ENCODE peak calls at places on chromosomes 16 and 17, in ten cellular contexts. W, I, A, U, Y, S, J, T, K and E are unnamed samples.

GRCh38 chr17:40176409-40177110 is 710 bp upstream of the RAPGEFL1 start:
- DNase-seq in J (no peak), W (no peak), Y (no peak), T (no peak), U (no peak), I (no peak), A (no peak), S (no peak), K (no peak), E (no peak)

GRCh38 chr17:35890774-35891155 is 10.6 kb upstream of the CCL5 start:
- DNase-seq in U (no peak), W (no peak), J (no peak), T (peak), Y (no peak), A (no peak), K (no peak), S (peak), I (no peak), E (no peak)

GRCh38 chr17:488993-489757 is 136.6 kb upstream of the RPH3AL start:
- DNase-seq in I (no peak), J (peak), S (peak), Y (peak), W (no peak), U (peak), T (no peak), A (no peak), K (no peak), E (no peak)

GRCh38 chr17:21079196-21079595 is 36.4 kb upstream of the USP22 start:
- DNase-seq in Y (no peak), K (no peak), I (no peak), U (no peak), T (no peak), S (no peak), A (no peak), W (no peak), J (no peak), E (peak)

GRCh38 chr17:52298881-52299280 is 140.4 kb upstream of the CA10 start:
- DNase-seq in I (no peak), A (no peak), Y (no peak), T (no peak), U (no peak), W (no peak), S (no peak), J (no peak), K (no peak), E (no peak)

GRCh38 chr16:714079-714478 is 839 bp upstream of the METRN start:
- DNase-seq in K (no peak), S (no peak), A (no peak), J (peak), T (no peak), W (no peak), I (no peak), Y (peak), U (no peak), E (no peak)

GRCh38 chr17:57622886-57623433 is 122.1 kb downstream of the CCDC182 start:
- DNase-seq in Y (peak), T (no peak), J (peak), K (no peak), A (no peak), S (peak), U (no peak), W (no peak), I (no peak), E (no peak)

GRCh38 chr17:82592289-82592683 is 56.0 kb downstream of the WDR45B start:
- DNase-seq in T (no peak), S (no peak), Y (no peak), I (no peak), A (no peak), J (no peak), K (no peak), W (no peak), U (no peak), E (no peak)

GRCh38 chr17:33142703-33143299 is 150.3 kb downstream of the ASIC2 start:
- DNase-seq in W (no peak), K (no peak), T (no peak), S (peak), I (no peak), Y (peak), A (no peak), J (peak), U (peak), E (no peak)

GRCh38 chr16:30741461-30741914 is 6.7 kb upstream of the PHKG2 start:
- DNase-seq in T (no peak), K (no peak), J (peak), W (no peak), S (no peak), A (no peak), I (no peak), Y (peak), U (no peak), E (no peak)

GRCh38 chr16:67024384-67024896 is 4.5 kb upstream of the CBFB start:
- DNase-seq in Y (no peak), A (no peak), W (no peak), J (no peak), T (no peak), U (no peak), I (no peak), S (peak), K (no peak), E (no peak)

GRCh38 chr17:75250009-75250471 is 11.4 kb downstream of the GGA3 start:
- DNase-seq in W (no peak), T (peak), U (no peak), J (no peak), K (no peak), S (peak), Y (no peak), A (no peak), I (peak), E (no peak)

GRCh38 chr17:29615492-29616299 is 7.0 kb downstream of the CORO6 start:
- DNase-seq in U (peak), T (peak), I (peak), J (peak), A (peak), K (peak), W (peak), Y (peak), S (peak), E (peak)

GRCh38 chr16:84497836-84498610 is 6.4 kb downstream of the MEAK7 start:
- DNase-seq in W (no peak), K (no peak), S (no peak), I (no peak), U (no peak), J (no peak), A (no peak), T (no peak), Y (no peak), E (peak)

GRCh38 chr16:67199011-67199807 is at the start of gene ELMO3:
- DNase-seq in A (no peak), T (no peak), I (no peak), W (no peak), Y (no peak), K (no peak), S (no peak), J (no peak), U (peak), E (no peak)

GRCh38 chr16:72876221-72876620 is 171.7 kb downstream of the ZFHX3 start:
- DNase-seq in J (peak), T (no peak), Y (peak), S (peak), W (no peak), I (no peak), K (no peak), U (no peak), A (no peak), E (no peak)

GRCh38 chr16:27302126-27302525 is 11.6 kb upstream of the IL4R start:
- DNase-seq in J (no peak), Y (no peak), K (no peak), S (no peak), A (no peak), U (no peak), W (no peak), T (no peak), I (no peak), E (no peak)

GRCh38 chr17:68381076-68381900 is 76.0 kb downstream of the WIPI1 start:
- DNase-seq in J (peak), I (no peak), S (peak), K (no peak), A (no peak), U (no peak), Y (peak), T (no peak), W (no peak), E (no peak)

GRCh38 chr17:49576121-49576905 is 642 bp downstream of the NXPH3 start:
- DNase-seq in J (no peak), I (no peak), A (peak), K (no peak), W (no peak), U (peak), T (no peak), S (no peak), Y (peak), E (peak)